ENCODE peak calls at places on chromosomes 3 and 15, in five cellular contexts. C is fibroblast of lung; I is uterus; G is tibial nerve; T is CD8-positive, alpha-beta T cell. P is an unnamed sample.
A peak's percentile ranks its signal among the peaks of the same experiment; 100 is the strongest.

GRCh38 chr3:146067048-146067447 is 93.9 kb downstream of the PLOD2 start:
- DNase-seq in G (no peak), T (no peak), I (no peak), C (peak; percentile 81), P (no peak)

GRCh38 chr15:42131826-42132806 is 24.3 kb downstream of the PLA2G4F start:
- DNase-seq in I (no peak), T (no peak), C (no peak), G (no peak), P (no peak)

GRCh38 chr15:90425726-90426346 is 37.8 kb downstream of the IQGAP1 start:
- DNase-seq in I (no peak), T (no peak), G (no peak), C (peak; percentile 38), P (no peak)

GRCh38 chr3:139601191-139601961 is 61.8 kb upstream of the RBP1 start:
- DNase-seq in I (no peak), T (no peak), C (no peak), G (no peak), P (no peak)

GRCh38 chr3:170622369-170623159 is 36.7 kb upstream of the SLC7A14 start:
- DNase-seq in C (peak; percentile 66), T (no peak), I (peak; percentile 44), G (no peak), P (no peak)

GRCh38 chr3:141371882-141372281 is 3.6 kb downstream of the ZBTB38 start:
- DNase-seq in I (no peak), C (no peak), T (no peak), G (no peak), P (no peak)

GRCh38 chr15:96703087-96703486 is 372.6 kb downstream of the NR2F2 start:
- DNase-seq in I (no peak), T (no peak), C (no peak), G (no peak), P (no peak)

GRCh38 chr3:197093871-197094270 is 64.3 kb upstream of the MELTF start:
- DNase-seq in I (no peak), T (no peak), G (no peak), C (no peak), P (no peak)

GRCh38 chr15:44102675-44103254 is 92.3 kb downstream of the FRMD5 start:
- DNase-seq in C (peak; percentile 100), T (no peak), G (peak; percentile 10), I (no peak), P (no peak)

GRCh38 chr3:126678691-126679317 is 23.9 kb upstream of the TXNRD3 start:
- DNase-seq in I (no peak), G (no peak), T (no peak), C (no peak), P (peak; percentile 70)

GRCh38 chr3:32613183-32613582 is 42.5 kb upstream of the DYNC1LI1 start:
- DNase-seq in T (no peak), G (no peak), I (no peak), C (no peak), P (no peak)

GRCh38 chr3:195110647-195111321 is 160.2 kb downstream of the XXYLT1 start:
- DNase-seq in I (peak; percentile 48), G (peak; percentile 48), T (no peak), C (no peak), P (peak; percentile 66)

GRCh38 chr3:55285156-55285555 is 201.9 kb downstream of the WNT5A start:
- DNase-seq in C (no peak), G (no peak), I (no peak), T (no peak), P (no peak)

GRCh38 chr3:124032351-124032880 is 40.5 kb upstream of the ROPN1 start:
- DNase-seq in I (peak; percentile 59), T (no peak), C (peak; percentile 37), G (peak; percentile 41), P (no peak)

GRCh38 chr3:31705726-31706125 is 173.0 kb downstream of the STT3B start:
- DNase-seq in I (no peak), C (peak; percentile 47), T (no peak), G (no peak), P (no peak)

GRCh38 chr3:119600732-119601131 is 3.0 kb downstream of the PLA1A start:
- DNase-seq in T (no peak), I (no peak), G (no peak), C (no peak), P (peak; percentile 79)

GRCh38 chr15:78049691-78050440 is 27.6 kb downstream of the TBC1D2B start:
- DNase-seq in C (peak; percentile 92), G (no peak), I (no peak), T (peak; percentile 59), P (peak; percentile 85)

DNA sequence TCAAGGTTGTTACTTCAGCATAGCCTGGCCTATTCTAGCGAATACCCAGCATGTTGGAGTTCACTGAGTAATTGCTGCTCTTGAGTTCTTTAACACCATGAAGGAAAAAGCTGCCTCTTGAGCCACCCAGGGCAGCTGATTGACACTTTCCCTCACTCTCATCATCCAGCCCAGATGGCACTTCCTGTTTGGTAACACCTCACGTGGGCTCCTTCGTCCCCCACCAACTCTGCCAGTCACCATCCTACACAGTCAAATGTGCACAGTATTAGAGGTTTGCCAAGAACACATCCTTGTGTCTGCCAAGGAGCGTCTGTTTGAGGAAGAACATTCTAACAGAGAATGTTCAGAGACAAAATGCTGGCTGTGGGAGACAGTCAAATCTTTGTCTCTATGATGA is 266.3 kb downstream of the RPLP1 start:
- DNase-seq in I (no peak), C (no peak), T (peak; percentile 42), G (peak; percentile 52), P (peak; percentile 80)
- H3K4me1 ChIP-seq in I (no peaks in the 10 kb centered on the region), C (no peaks in the 10 kb centered on the region), T (peaks cover 76% of the 10 kb centered on the region), G (peaks cover 9% of the 10 kb centered on the region), P (peaks cover 97% of the 10 kb centered on the region)

DNA sequence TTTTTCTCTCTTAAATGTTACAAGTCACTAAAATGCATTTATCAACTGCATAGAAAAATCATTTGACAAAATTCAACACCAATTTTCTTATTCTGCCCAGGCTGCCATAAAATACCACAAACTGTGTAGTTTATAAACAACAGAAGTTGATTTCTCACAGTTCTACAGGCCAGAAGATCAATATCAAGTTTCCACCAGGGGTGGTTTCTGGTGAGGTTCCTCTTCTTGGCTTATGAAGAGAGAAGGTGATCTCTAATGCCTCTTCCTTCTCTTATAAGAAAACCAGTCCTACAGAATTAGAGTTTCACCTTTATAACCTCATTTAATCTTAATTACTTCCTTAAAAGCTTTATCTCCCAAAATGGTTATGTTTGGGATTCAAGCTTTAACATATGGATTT is 10.9 kb upstream of the CD200R1L start:
- DNase-seq in I (no peak), T (no peak), C (no peak), G (no peak), P (no peak)
- H3K4me1 ChIP-seq in I (no peaks in the 10 kb centered on the region), T (peaks cover 12% of the 10 kb centered on the region), C (no peaks in the 10 kb centered on the region), G (no peaks in the 10 kb centered on the region), P (peaks cover 8% of the 10 kb centered on the region)

GRCh38 chr3:98954242-98954641 is 52.7 kb upstream of the DCBLD2 start:
- DNase-seq in G (no peak), C (peak; percentile 57), I (no peak), T (no peak), P (no peak)
- H3K4me1 ChIP-seq in G (peaks cover 7% of the 10 kb centered on the region), C (peaks cover 2% of the 10 kb centered on the region), I (no peaks in the 10 kb centered on the region), T (no peaks in the 10 kb centered on the region), P (no peaks in the 10 kb centered on the region)

GRCh38 chr3:23046536-23046935 is 156.6 kb upstream of the UBE2E2 start:
- DNase-seq in C (no peak), I (no peak), T (no peak), G (no peak), P (no peak)

GRCh38 chr3:23052230-23053019 is 150.7 kb upstream of the UBE2E2 start:
- DNase-seq in C (peak; percentile 25), T (no peak), I (no peak), G (no peak), P (no peak)

GRCh38 chr3:23055733-23056376 is 147.3 kb upstream of the UBE2E2 start:
- DNase-seq in T (no peak), G (no peak), C (peak; percentile 94), I (no peak), P (no peak)

DNA sequence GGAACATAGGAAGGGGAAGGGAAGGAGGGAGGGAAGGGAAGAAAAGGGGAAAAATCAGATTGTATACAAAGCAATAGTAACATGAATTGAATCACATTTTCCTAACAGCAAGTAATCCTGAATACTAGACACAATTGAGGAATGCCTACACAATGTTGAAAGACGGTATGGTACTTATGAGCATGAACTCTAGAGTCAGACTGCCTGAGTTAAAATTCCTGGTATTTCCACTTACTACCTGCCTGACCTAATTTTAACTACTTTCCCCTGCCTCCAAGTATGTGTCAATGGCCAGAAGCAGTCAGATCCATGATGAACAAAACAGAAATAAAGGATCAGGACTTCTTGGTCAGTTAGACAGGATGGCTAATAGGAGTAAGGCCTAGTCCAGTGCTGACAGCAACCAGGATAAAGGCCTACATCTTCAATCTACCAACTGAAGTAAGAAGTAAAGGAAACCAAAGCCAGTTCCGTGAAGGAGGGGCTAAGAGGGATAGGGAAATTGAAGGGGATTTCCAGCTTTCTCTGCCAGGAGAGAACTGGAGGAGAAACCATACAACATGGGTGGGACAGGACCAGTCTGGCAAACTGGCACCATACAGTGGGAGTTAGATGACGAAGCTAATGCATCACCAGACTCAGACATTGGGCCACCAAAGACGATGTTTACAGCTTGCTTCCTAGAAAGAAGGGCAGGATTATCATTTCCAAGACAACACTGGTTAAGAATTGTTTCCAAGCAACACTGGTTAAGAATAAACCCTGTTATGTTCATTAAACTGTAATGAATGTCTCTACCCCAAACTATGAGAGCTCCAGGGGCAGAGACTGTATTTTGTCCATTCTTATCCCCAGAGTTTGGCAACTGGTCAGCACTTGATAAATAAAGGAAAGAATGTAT is 151.6 kb upstream of the UBE2E2 start:
- DNase-seq in G (no peak), T (no peak), I (no peak), C (no peak), P (no peak)
- H3K4me1 ChIP-seq in G (no peaks in the 10 kb centered on the region), T (peaks cover 7% of the 10 kb centered on the region), I (no peaks in the 10 kb centered on the region), C (no peaks in the 10 kb centered on the region), P (no peaks in the 10 kb centered on the region)

DNA sequence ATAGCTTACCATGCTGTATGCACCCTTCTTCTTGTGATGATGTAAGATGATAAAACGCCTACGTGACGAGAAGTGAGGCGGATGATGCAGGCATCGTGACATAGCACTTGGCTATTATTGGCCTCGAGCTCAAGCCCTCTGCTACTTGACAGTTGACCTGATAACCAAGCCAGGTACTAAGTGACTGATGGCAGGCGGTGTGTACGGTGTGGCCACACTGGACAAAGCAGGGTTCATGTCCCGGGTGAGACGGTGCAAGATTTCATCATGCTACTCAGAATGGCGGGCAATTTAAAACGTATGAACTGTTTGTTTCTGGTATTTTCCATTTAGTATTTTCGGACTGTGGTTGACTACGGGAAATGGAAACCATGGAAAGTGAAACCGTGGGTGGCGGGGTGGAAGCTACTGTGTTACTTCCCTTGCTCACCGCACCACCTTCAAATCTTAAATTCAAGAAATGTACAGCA is 57.7 kb downstream of the SLC12A8 start:
- DNase-seq in T (no peak), G (no peak), I (no peak), C (no peak), P (no peak)
- H3K4me1 ChIP-seq in T (no peaks in the 10 kb centered on the region), G (peaks cover 30% of the 10 kb centered on the region), I (no peaks in the 10 kb centered on the region), C (no peaks in the 10 kb centered on the region), P (peaks cover 18% of the 10 kb centered on the region)

GRCh38 chr3:16364323-16364722 is 99.3 kb downstream of the OXNAD1 start:
- DNase-seq in C (no peak), G (no peak), I (no peak), T (no peak), P (no peak)

GRCh38 chr3:16366581-16366980 is 101.6 kb downstream of the OXNAD1 start:
- DNase-seq in C (no peak), G (no peak), T (no peak), I (no peak), P (no peak)

GRCh38 chr3:16363636-16364035 is 98.6 kb downstream of the OXNAD1 start:
- DNase-seq in T (no peak), G (no peak), I (no peak), C (no peak), P (no peak)

GRCh38 chr3:16364963-16365362 is 100.0 kb downstream of the OXNAD1 start:
- DNase-seq in C (no peak), T (no peak), I (no peak), G (no peak), P (no peak)

GRCh38 chr3:16365454-16366128 is 100.6 kb downstream of the OXNAD1 start:
- DNase-seq in C (no peak), G (no peak), I (no peak), T (no peak), P (no peak)
- H3K4me1 ChIP-seq in C (no peaks in the 10 kb centered on the region), G (peaks cover 14% of the 10 kb centered on the region), I (no peaks in the 10 kb centered on the region), T (peaks cover 11% of the 10 kb centered on the region), P (peaks cover 14% of the 10 kb centered on the region)

P was measured in spleen.